ENCODE peak calls at places on chromosomes 11 and 22, in four cellular contexts. C is fibroblast of mammary gland, S is cardiac muscle cell, M is OCI-LY7. P is an unnamed sample.

GRCh38 chr22:27719535-27720227 is 81.9 kb downstream of the MN1 start:
- DNase-seq in C (peak; percentile 30), S (no peak), M (peak; percentile 8), P (no peak)

GRCh38 chr11:110830344-110831141 is 118.3 kb upstream of the ARHGAP20 start:
- DNase-seq in C (peak; percentile 79), S (no peak), M (no peak), P (no peak)

GRCh38 chr22:42299586-42300285 is 29.3 kb upstream of the TCF20 start:
- DNase-seq in C (no peak), S (peak; percentile 52), M (peak; percentile 73), P (no peak)

GRCh38 chr11:1889527-1889930 is 2.2 kb downstream of the PRR33 start:
- DNase-seq in C (no peak), S (no peak), M (no peak), P (no peak)

GRCh38 chr22:38098410-38099249 is 11.9 kb downstream of the BAIAP2L2 start:
- DNase-seq in C (peak; percentile 66), S (no peak), M (no peak), P (no peak)

GRCh38 chr11:12693075-12693473 is 18.9 kb downstream of the TEAD1 start:
- DNase-seq in C (peak; percentile 79), S (no peak), M (no peak), P (no peak)

GRCh38 chr11:122105009-122105828 is 10.8 kb downstream of the BLID start:
- DNase-seq in C (no peak), S (no peak), M (no peak), P (no peak)

GRCh38 chr11:69801513-69802335 is 17.5 kb downstream of the FGF3 start:
- DNase-seq in C (no peak), S (peak; percentile 54), M (peak; percentile 27), P (no peak)

GRCh38 chr11:35484435-35484834 is 41.0 kb downstream of the PAMR1 start:
- DNase-seq in C (peak; percentile 88), S (no peak), M (no peak), P (no peak)

GRCh38 chr11:27293500-27294417 is 69.3 kb downstream of the CCDC34 start:
- DNase-seq in C (peak; percentile 81), S (no peak), M (no peak), P (no peak)

GRCh38 chr11:113242767-113243397 is 71.5 kb upstream of the TTC12 start:
- DNase-seq in C (peak; percentile 59), S (no peak), M (no peak), P (no peak)
- H3K4me3 ChIP-seq in C (peak overlapping the region; percentile 52), S (no peak overlapping the region), M (no peak overlapping the region), P (no peak overlapping the region)

GRCh38 chr11:71425409-71425808 is 22.8 kb downstream of the DHCR7 start:
- DNase-seq in C (no peak), S (no peak), M (peak; percentile 21), P (no peak)
- TF ChIP-seq CTCF in C (peak; percentile 4), S (no peak), M (no peak), P (peak; percentile 20)

DNA sequence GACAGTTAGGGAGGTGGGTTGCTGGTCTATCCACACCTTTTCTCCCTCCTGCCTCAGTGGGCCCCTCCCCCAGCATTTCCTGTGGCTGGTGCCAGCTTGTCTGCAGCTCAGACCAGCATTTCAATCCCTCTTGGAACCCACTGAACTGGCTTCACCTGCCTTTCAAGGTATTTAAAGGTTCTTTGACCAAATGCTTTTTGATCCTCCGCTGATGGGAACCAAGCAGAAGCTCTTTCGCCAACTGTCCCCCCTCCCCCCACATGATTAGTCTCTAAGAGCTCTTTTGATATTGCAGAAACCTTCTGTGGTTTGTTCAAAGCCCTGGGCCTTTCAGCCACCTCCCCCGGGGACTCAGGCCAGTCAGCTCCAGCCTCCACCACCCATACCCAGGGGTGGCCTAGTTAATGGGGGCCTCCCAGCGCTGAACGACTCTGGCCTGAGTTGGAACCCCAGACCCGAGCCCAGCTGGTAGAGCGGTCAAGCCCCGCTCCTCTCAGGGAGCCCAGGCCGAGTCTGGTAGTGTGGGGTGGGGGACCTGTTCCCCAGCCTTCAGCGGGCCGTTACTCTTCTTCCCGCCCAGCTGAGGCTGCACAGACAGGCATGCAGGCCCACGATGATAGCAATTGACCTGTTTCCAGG is 6.0 kb upstream of the SYT7 start:
- DNase-seq in C (no peak), S (no peak), M (no peak), P (no peak)
- H3K4me3 ChIP-seq in C (peak overlapping the region; percentile 1), S (no peak overlapping the region), M (no peak overlapping the region), P (no peak overlapping the region)

GRCh38 chr11:9092846-9093778 is 1.7 kb upstream of the SCUBE2 start:
- DNase-seq in C (peak; percentile 11), S (no peak), M (peak; percentile 18), P (no peak)

GRCh38 chr11:9094420-9094819 is 3.0 kb upstream of the SCUBE2 start:
- DNase-seq in C (no peak), S (no peak), M (no peak), P (no peak)

GRCh38 chr11:9096427-9096826 is 5.0 kb upstream of the SCUBE2 start:
- DNase-seq in C (no peak), S (no peak), M (no peak), P (no peak)

GRCh38 chr11:9092085-9092484 is 686 bp upstream of the SCUBE2 start:
- DNase-seq in C (no peak), S (no peak), M (no peak), P (no peak)

GRCh38 chr11:9095421-9095820 is 4.0 kb upstream of the SCUBE2 start:
- DNase-seq in C (no peak), S (no peak), M (no peak), P (no peak)
- TF ChIP-seq CTCF in C (no peak), S (peak; percentile 26), M (peak; percentile 47), P (peak; percentile 42)

GRCh38 chr11:124896071-124896750 is 1.5 kb downstream of the ROBO4 start:
- DNase-seq in C (no peak), S (no peak), M (no peak), P (no peak)
- H3K4me3 ChIP-seq in C (no peak overlapping the region), S (no peak overlapping the region), M (no peak overlapping the region), P (no peak overlapping the region)

GRCh38 chr11:762421-763072 is 14.7 kb downstream of the GATD1 start:
- DNase-seq in C (peak; percentile 91), S (no peak), M (peak; percentile 43), P (no peak)
- TF ChIP-seq CTCF in C (peak; percentile 19), S (peak; percentile 3), M (peak; percentile 39), P (peak; percentile 33)

GRCh38 chr11:120122921-120123683 is 14.8 kb downstream of the TRIM29 start:
- DNase-seq in C (no peak), S (no peak), M (no peak), P (no peak)

GRCh38 chr11:120123946-120124345 is 14.0 kb downstream of the TRIM29 start:
- DNase-seq in C (no peak), S (no peak), M (no peak), P (no peak)

GRCh38 chr11:120121336-120121735 is 16.6 kb downstream of the TRIM29 start:
- DNase-seq in C (no peak), S (no peak), M (no peak), P (no peak)

GRCh38 chr11:120120805-120121335 is 17.0 kb downstream of the TRIM29 start:
- DNase-seq in C (no peak), S (no peak), M (no peak), P (no peak)

GRCh38 chr11:120121914-120122473 is 15.9 kb downstream of the TRIM29 start:
- DNase-seq in C (no peak), S (no peak), M (no peak), P (no peak)
- H3K4me3 ChIP-seq in C (no peak overlapping the region), S (no peak overlapping the region), M (no peak overlapping the region), P (no peak overlapping the region)

P was measured in GM12864.